ENCODE peak calls at places on chromosomes 7 and 10, in seven cellular contexts. C is thyroid gland; H is activated CD4-positive, alpha-beta T cell treated with anti-CD3 and anti-CD28 coated beads, Interleukin-2, amount 10 ng/mL, durations not matched to agents 7 days and 5 days; O is CD4-positive, alpha-beta T cell; A is AML-193; N is fibroblast of pulmonary artery; Q is astrocyte of the spinal cord. B is an unnamed sample.

GRCh38 chr7:138837627-138838026 is 39.6 kb upstream of the ATP6V0A4 start:
- DNase-seq in C (peak; percentile 34), H (no peak), O (no peak), A (no peak), N (peak; percentile 52), Q (no peak), B (no peak)

GRCh38 chr7:12257582-12257981 is 46.5 kb downstream of the TMEM106B start:
- DNase-seq in C (no peak), H (peak; percentile 73), O (no peak), A (no peak), N (peak; percentile 25), Q (peak; percentile 59), B (peak; percentile 23)

GRCh38 chr10:129809431-129809830 is 154.6 kb downstream of the EBF3 start:
- DNase-seq in C (no peak), H (no peak), O (no peak), A (no peak), N (no peak), Q (no peak), B (no peak)

GRCh38 chr7:116194115-116194514 is 16.2 kb upstream of the TES start:
- DNase-seq in C (no peak), H (no peak), O (no peak), A (no peak), N (no peak), Q (no peak), B (peak; percentile 87)

GRCh38 chr7:157518514-157519175 is 181.8 kb downstream of the DNAJB6 start:
- DNase-seq in C (no peak), H (no peak), O (no peak), A (no peak), N (no peak), Q (no peak), B (no peak)

GRCh38 chr7:24980695-24981543 is 941 bp upstream of the OSBPL3 start:
- DNase-seq in C (peak; percentile 36), H (peak; percentile 58), O (peak; percentile 6), A (no peak), N (peak; percentile 35), Q (peak; percentile 53), B (no peak)

GRCh38 chr7:24406053-24406561 is 122.1 kb downstream of the NPY start:
- DNase-seq in C (no peak), H (no peak), O (no peak), A (no peak), N (no peak), Q (no peak), B (no peak)

GRCh38 chr7:92133133-92133736 is 1.0 kb downstream of the CYP51A1 start:
- DNase-seq in C (no peak), H (no peak), O (no peak), A (peak; percentile 52), N (no peak), Q (no peak), B (no peak)

GRCh38 chr7:68573271-68574000 is 1024.8 kb upstream of the AUTS2 start:
- DNase-seq in C (no peak), H (no peak), O (no peak), A (no peak), N (no peak), Q (no peak), B (no peak)

GRCh38 chr7:126222782-126223181 is 1030.0 kb downstream of the GRM8 start:
- DNase-seq in C (no peak), H (no peak), O (no peak), A (no peak), N (no peak), Q (no peak), B (no peak)

GRCh38 chr7:123770378-123770777 is 21.6 kb upstream of the WASL start:
- DNase-seq in C (no peak), H (no peak), O (no peak), A (peak; percentile 62), N (peak; percentile 74), Q (peak; percentile 43), B (peak; percentile 83)

GRCh38 chr10:5533098-5533731 is 8.5 kb downstream of the CALML3 start:
- DNase-seq in C (no peak), H (no peak), O (no peak), A (no peak), N (no peak), Q (no peak), B (no peak)

GRCh38 chr7:37493123-37493522 is 44.5 kb upstream of the ELMO1 start:
- DNase-seq in C (no peak), H (no peak), O (no peak), A (no peak), N (no peak), Q (no peak), B (no peak)

GRCh38 chr10:122078326-122078725 is 89.4 kb downstream of the TACC2 start:
- DNase-seq in C (no peak), H (no peak), O (no peak), A (no peak), N (no peak), Q (no peak), B (no peak)

GRCh38 chr10:12252882-12253546 is 57.0 kb downstream of the CDC123 start:
- DNase-seq in C (no peak), H (peak; percentile 29), O (no peak), A (no peak), N (no peak), Q (peak; percentile 12), B (no peak)

GRCh38 chr10:100882681-100883321 is 30.0 kb upstream of the SLF2 start:
- DNase-seq in C (no peak), H (no peak), O (no peak), A (no peak), N (peak; percentile 83), Q (peak; percentile 69), B (no peak)

GRCh38 chr10:127196227-127196954 is at the start of gene INSYN2A:
- DNase-seq in C (peak; percentile 38), H (no peak), O (no peak), A (no peak), N (peak; percentile 61), Q (peak; percentile 53), B (no peak)

GRCh38 chr10:89209718-89210117 is 2.6 kb upstream of the CH25H start:
- DNase-seq in C (no peak), H (no peak), O (no peak), A (no peak), N (no peak), Q (no peak), B (no peak)

GRCh38 chr7:155711081-155711480 is 66.6 kb downstream of the RBM33 start:
- DNase-seq in C (no peak), H (no peak), O (no peak), A (no peak), N (no peak), Q (no peak), B (no peak)